ENCODE peak calls at places on chromosomes 6 and 20, in six cellular contexts. Z is activated CD4-positive, alpha-beta T cell treated with anti-CD3 and anti-CD28 coated beads for 36 hours; R is DND-41; S is KG1; U is left colon; F is thyroid gland. L is an unnamed sample.

GRCh38 chr6:99478483-99478882 is 36.7 kb downstream of the USP45 start:
- DNase-seq in Z (no peak), R (no peak), S (no peak), U (no peak), F (no peak), L (no peak)

GRCh38 chr6:32947552-32948465 is 5.1 kb downstream of the HLA-DMA start:
- DNase-seq in Z (peak; percentile 58), R (no peak), S (no peak), U (peak; percentile 59), F (peak; percentile 67), L (peak; percentile 61)

GRCh38 chr6:73768630-73769029 is 72.6 kb downstream of the CD109 start:
- DNase-seq in Z (no peak), R (no peak), S (no peak), U (no peak), F (no peak), L (no peak)

GRCh38 chr6:124869412-124869811 is 92.8 kb upstream of the RNF217 start:
- DNase-seq in Z (no peak), R (no peak), S (no peak), U (no peak), F (no peak), L (no peak)

GRCh38 chr6:134007077-134007476 is 45.3 kb downstream of the SLC2A12 start:
- DNase-seq in Z (no peak), R (no peak), S (no peak), U (peak; percentile 71), F (peak; percentile 86), L (peak; percentile 88)

GRCh38 chr6:5095236-5095635 is 10.1 kb downstream of the PPP1R3G start:
- DNase-seq in Z (no peak), R (no peak), S (no peak), U (no peak), F (no peak), L (no peak)

GRCh38 chr20:46350201-46350985 is 42.1 kb upstream of the CDH22 start:
- DNase-seq in Z (peak; percentile 42), R (no peak), S (no peak), U (no peak), F (peak; percentile 53), L (no peak)

GRCh38 chr6:155079985-155080452 is 84.9 kb downstream of the TIAM2 start:
- DNase-seq in Z (peak; percentile 38), R (no peak), S (no peak), U (no peak), F (no peak), L (no peak)

GRCh38 chr6:33217681-33218080 is 9.4 kb downstream of the RING1 start:
- DNase-seq in Z (no peak), R (no peak), S (no peak), U (no peak), F (no peak), L (no peak)

GRCh38 chr6:42281570-42281969 is 63.9 kb upstream of the MRPS10 start:
- DNase-seq in Z (peak; percentile 57), R (no peak), S (no peak), U (no peak), F (no peak), L (no peak)

GRCh38 chr6:39496951-39497350 is 174.4 kb upstream of the KCNK16 start:
- DNase-seq in Z (no peak), R (no peak), S (no peak), U (peak; percentile 13), F (peak; percentile 11), L (peak; percentile 15)

GRCh38 chr6:54776891-54777290 is 69.7 kb upstream of the FAM83B start:
- DNase-seq in Z (no peak), R (no peak), S (no peak), U (no peak), F (no peak), L (no peak)

GRCh38 chr6:35148167-35148741 is 7.1 kb upstream of the TCP11 start:
- DNase-seq in Z (peak; percentile 74), R (no peak), S (no peak), U (no peak), F (peak; percentile 52), L (no peak)

GRCh38 chr6:167798453-167798852 is 28.3 kb upstream of the AFDN start:
- DNase-seq in Z (no peak), R (no peak), S (no peak), U (no peak), F (no peak), L (no peak)

GRCh38 chr6:154989457-154989856 is 5.7 kb upstream of the TIAM2 start:
- DNase-seq in Z (no peak), R (no peak), S (no peak), U (no peak), F (peak; percentile 55), L (no peak)

GRCh38 chr20:36277546-36277945 is 28.6 kb upstream of the DLGAP4 start:
- DNase-seq in Z (no peak), R (no peak), S (no peak), U (no peak), F (no peak), L (no peak)

GRCh38 chr20:7499201-7499600 is 441.1 kb downstream of the HAO1 start:
- DNase-seq in Z (no peak), R (no peak), S (no peak), U (no peak), F (no peak), L (no peak)

GRCh38 chr6:41693866-41694265 is 41.5 kb downstream of the TFEB start:
- DNase-seq in Z (no peak), R (no peak), S (no peak), U (no peak), F (no peak), L (no peak)

GRCh38 chr6:61649845-61650244 is 636.2 kb downstream of the KHDRBS2 start:
- DNase-seq in Z (no peak), R (no peak), S (no peak), U (no peak), F (no peak), L (no peak)

GRCh38 chr20:43584448-43585138 is 6.1 kb upstream of the IFT52 start:
- DNase-seq in Z (no peak), R (no peak), S (no peak), U (no peak), F (peak; percentile 29), L (no peak)

GRCh38 chr20:24017160-24017761 is 28.7 kb upstream of the GGTLC1 start:
- DNase-seq in Z (peak; percentile 42), R (no peak), S (no peak), U (no peak), F (no peak), L (no peak)

GRCh38 chr20:46221271-46221670 is 87.0 kb downstream of the CDH22 start:
- DNase-seq in Z (no peak), R (no peak), S (no peak), U (no peak), F (no peak), L (no peak)

GRCh38 chr6:167152858-167153257 is 4.9 kb downstream of the GPR31 start:
- DNase-seq in Z (peak; percentile 42), R (no peak), S (no peak), U (no peak), F (no peak), L (no peak)

GRCh38 chr20:38875170-38875993 is 50.8 kb upstream of the FAM83D start:
- DNase-seq in Z (peak; percentile 65), R (peak; percentile 83), S (peak; percentile 18), U (peak; percentile 46), F (peak; percentile 21), L (peak; percentile 17)

GRCh38 chr20:58482416-58482815 is 32.8 kb downstream of the APCDD1L start:
- DNase-seq in Z (no peak), R (no peak), S (no peak), U (no peak), F (no peak), L (no peak)

GRCh38 chr6:111972714-111973678 is 80.9 kb upstream of the CCN6 start:
- DNase-seq in Z (peak; percentile 80), R (no peak), S (no peak), U (no peak), F (peak; percentile 51), L (peak; percentile 49)

GRCh38 chr20:44720617-44720993 is 5.4 kb downstream of the CCN5 start:
- DNase-seq in Z (no peak), R (no peak), S (no peak), U (no peak), F (peak; percentile 92), L (no peak)

GRCh38 chr6:70282906-70283461 is 19.9 kb downstream of the COL9A1 start:
- DNase-seq in Z (no peak), R (no peak), S (no peak), U (no peak), F (no peak), L (peak; percentile 5)

GRCh38 chr6:75268121-75268987 is 16.2 kb downstream of the TMEM30A start:
- DNase-seq in Z (peak; percentile 13), R (no peak), S (no peak), U (no peak), F (no peak), L (no peak)

GRCh38 chr6:133079901-133080300 is 161.3 kb upstream of the EYA4 start:
- DNase-seq in Z (no peak), R (no peak), S (no peak), U (no peak), F (no peak), L (no peak)

GRCh38 chr6:34324738-34325444 is 67.6 kb downstream of the NUDT3 start:
- DNase-seq in Z (no peak), R (no peak), S (no peak), U (no peak), F (peak; percentile 76), L (no peak)

GRCh38 chr20:58073945-58074920 is 154.2 kb downstream of the ANKRD60 start:
- DNase-seq in Z (no peak), R (no peak), S (no peak), U (no peak), F (no peak), L (peak; percentile 19)

GRCh38 chr20:45247860-45248259 is 6.5 kb downstream of the SLPI start:
- DNase-seq in Z (no peak), R (no peak), S (no peak), U (no peak), F (no peak), L (no peak)

GRCh38 chr20:55919319-55919718 is 86.0 kb downstream of the CBLN4 start:
- DNase-seq in Z (no peak), R (no peak), S (no peak), U (no peak), F (no peak), L (no peak)

GRCh38 chr6:13012271-13012670 is 295.7 kb downstream of the PHACTR1 start:
- DNase-seq in Z (no peak), R (no peak), S (no peak), U (no peak), F (no peak), L (peak; percentile 81)

GRCh38 chr6:46637145-46637544 is 15.5 kb downstream of the CYP39A1 start:
- DNase-seq in Z (no peak), R (no peak), S (no peak), U (no peak), F (no peak), L (no peak)